ENCODE peak calls at places on chromosomes 16 and 17, in eight cellular contexts. G is ovary, Z is sigmoid colon, E is A549, R is GM12878, B is SK-N-SH, K is tibial nerve, U is esophagus muscularis mucosa. L is an unnamed sample.

GRCh38 chr17:83053779-83054451 is 25.5 kb upstream of the METRNL start:
- DNase-seq in G (peak; percentile 50), Z (peak; percentile 84), E (no peak), R (no peak), B (no peak), K (peak; percentile 25), U (no peak), L (no peak)

GRCh38 chr16:20430948-20431347 is 20.4 kb upstream of the ACSM2A start:
- DNase-seq in G (no peak), Z (no peak), E (no peak), R (no peak), B (no peak), K (no peak), U (no peak), L (no peak)

GRCh38 chr17:1485748-1486376 is 6.6 kb downstream of the MYO1C start:
- DNase-seq in G (peak; percentile 79), Z (peak; percentile 89), E (peak; percentile 74), R (no peak), B (peak; percentile 88), K (no peak), U (no peak), L (peak; percentile 88)

GRCh38 chr17:62626719-62627218 is 701 bp upstream of the MRC2 start:
- DNase-seq in G (peak; percentile 88), Z (peak; percentile 92), E (peak; percentile 81), R (no peak), B (peak; percentile 88), K (peak; percentile 45), U (no peak), L (no peak)

GRCh38 chr17:79574108-79574507 is 36.7 kb downstream of the RBFOX3 start:
- DNase-seq in G (no peak), Z (peak; percentile 15), E (no peak), R (no peak), B (no peak), K (no peak), U (no peak), L (no peak)

GRCh38 chr17:47278561-47278960 is 24.9 kb downstream of the ITGB3 start:
- DNase-seq in G (no peak), Z (no peak), E (no peak), R (no peak), B (no peak), K (no peak), U (no peak), L (no peak)

GRCh38 chr16:67841198-67841815 is 813 bp upstream of the THAP11 start:
- DNase-seq in G (no peak), Z (no peak), E (no peak), R (no peak), B (no peak), K (no peak), U (no peak), L (no peak)

GRCh38 chr16:21160276-21160675 is 1.8 kb downstream of the LDAF1 start:
- DNase-seq in G (no peak), Z (no peak), E (no peak), R (no peak), B (no peak), K (no peak), U (no peak), L (no peak)

GRCh38 chr17:5584383-5584951 is at the start of gene NLRP1:
- DNase-seq in G (peak; percentile 71), Z (peak; percentile 92), E (peak; percentile 31), R (peak; percentile 84), B (peak; percentile 35), K (peak; percentile 77), U (peak; percentile 96), L (peak; percentile 96)

GRCh38 chr17:48552453-48553189 is 7.7 kb upstream of the HOXB2 start:
- DNase-seq in G (no peak), Z (peak; percentile 81), E (no peak), R (no peak), B (no peak), K (no peak), U (no peak), L (no peak)

GRCh38 chr17:39934324-39934723 is 6.8 kb downstream of the LRRC3C start:
- DNase-seq in G (no peak), Z (no peak), E (no peak), R (no peak), B (no peak), K (no peak), U (no peak), L (no peak)

GRCh38 chr17:17824780-17825614 is 11.8 kb downstream of the SREBF1 start:
- DNase-seq in G (peak; percentile 87), Z (peak; percentile 83), E (peak; percentile 53), R (no peak), B (no peak), K (no peak), U (no peak), L (no peak)

GRCh38 chr17:42247734-42248133 is 28.5 kb downstream of the STAT5B start:
- DNase-seq in G (no peak), Z (peak; percentile 66), E (peak; percentile 63), R (no peak), B (no peak), K (no peak), U (no peak), L (no peak)

GRCh38 chr17:54736573-54736972 is 164.1 kb upstream of the TOM1L1 start:
- DNase-seq in G (no peak), Z (no peak), E (no peak), R (no peak), B (no peak), K (no peak), U (no peak), L (no peak)

GRCh38 chr17:27288183-27288582 is 5.7 kb upstream of the WSB1 start:
- DNase-seq in G (no peak), Z (no peak), E (no peak), R (no peak), B (no peak), K (no peak), U (no peak), L (no peak)

GRCh38 chr17:42541041-42541833 is 5.2 kb downstream of the NAGLU start:
- DNase-seq in G (no peak), Z (no peak), E (no peak), R (no peak), B (no peak), K (no peak), U (no peak), L (no peak)

GRCh38 chr17:28493467-28493866 is 12.7 kb upstream of the FOXN1 start:
- DNase-seq in G (no peak), Z (no peak), E (no peak), R (no peak), B (no peak), K (no peak), U (no peak), L (no peak)

DNA sequence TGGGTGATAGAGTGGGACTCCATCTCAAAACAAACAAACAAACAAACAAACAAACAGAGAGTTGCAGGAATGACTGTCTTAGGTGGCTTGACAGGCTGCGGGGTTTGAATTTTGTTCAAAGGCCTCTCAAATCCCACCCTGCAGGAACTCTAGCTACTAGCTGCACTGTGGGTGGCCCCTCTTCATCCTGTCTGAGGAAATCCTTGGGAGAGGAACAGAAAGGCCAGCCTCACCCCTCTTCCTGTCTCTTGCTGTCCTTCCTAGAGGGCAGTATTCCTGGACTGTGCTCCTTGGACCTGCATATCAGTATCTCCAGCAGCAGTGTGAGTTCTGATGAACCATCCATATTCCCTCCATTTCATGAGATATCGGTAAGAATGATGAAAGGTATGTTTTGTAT is 2.0 kb upstream of the CCDC92B start:
- DNase-seq in G (no peak), Z (no peak), E (peak; percentile 34), R (no peak), B (no peak), K (no peak), U (no peak), L (no peak)
- TF ChIP-seq EP300 in G (no peak), Z (no peak), E (no peak), R (no peak), B (no peak), K (no peak), U (no peak), L (no peak)

GRCh38 chr16:57765160-57765728 is 29.7 kb downstream of the KATNB1 start:
- DNase-seq in G (no peak), Z (no peak), E (no peak), R (no peak), B (no peak), K (no peak), U (no peak), L (no peak)

GRCh38 chr16:57762365-57763289 is 27.1 kb downstream of the KATNB1 start:
- DNase-seq in G (no peak), Z (no peak), E (no peak), R (no peak), B (no peak), K (no peak), U (no peak), L (no peak)

GRCh38 chr16:57763290-57764005 is 27.9 kb downstream of the KATNB1 start:
- DNase-seq in G (no peak), Z (no peak), E (no peak), R (no peak), B (no peak), K (no peak), U (no peak), L (no peak)

GRCh38 chr16:57764006-57764340 is 28.4 kb downstream of the KATNB1 start:
- DNase-seq in G (no peak), Z (no peak), E (no peak), R (no peak), B (no peak), K (no peak), U (no peak), L (no peak)

DNA sequence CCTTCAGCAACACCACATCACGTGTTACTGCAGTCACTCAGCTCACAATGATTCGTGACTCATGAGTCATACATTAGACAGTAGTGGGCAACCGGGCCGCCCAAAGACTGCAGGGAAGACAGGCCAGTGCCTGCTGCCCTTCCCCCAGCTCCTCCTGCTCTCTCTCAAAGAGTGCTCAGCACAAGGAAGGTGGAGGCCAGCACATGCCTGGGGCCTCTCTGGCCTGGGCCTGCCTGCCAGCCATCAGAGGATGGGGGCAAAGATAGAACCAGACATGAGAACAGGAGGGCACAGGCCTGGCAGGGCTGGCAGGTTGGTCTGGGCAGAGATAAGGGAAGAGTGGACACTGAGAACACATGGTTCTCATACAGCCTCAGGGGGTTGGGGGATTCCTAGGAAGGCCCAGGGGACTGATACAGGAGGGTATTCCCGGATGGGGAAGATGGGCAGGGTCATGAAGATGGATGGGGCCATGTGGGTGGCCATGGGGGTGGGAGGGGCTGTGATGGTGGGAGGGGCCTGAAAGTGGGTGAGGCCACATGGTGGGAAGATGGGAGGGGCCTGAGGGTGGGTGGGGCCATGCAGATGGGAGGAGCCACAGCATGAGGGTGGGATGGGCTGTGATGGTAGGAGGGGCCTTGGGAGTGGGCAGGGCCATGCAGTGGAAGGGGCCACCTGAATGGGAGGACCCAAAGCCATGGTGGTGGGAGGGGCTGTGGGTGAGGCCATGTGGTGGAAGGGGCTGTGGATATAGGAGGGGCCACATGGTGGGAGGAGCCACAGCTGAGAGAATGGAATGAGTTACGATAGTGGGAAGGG is 29.0 kb downstream of the KATNB1 start:
- DNase-seq in G (no peak), Z (no peak), E (peak; percentile 98), R (peak; percentile 3), B (peak; percentile 93), K (no peak), U (no peak), L (no peak)
- TF ChIP-seq EP300 in G (no peak), Z (no peak), E (no peak), R (no peak), B (no peak), K (no peak), U (no peak), L (no peak)

GRCh38 chr16:57012353-57012752 is 23.0 kb downstream of the NLRC5 start:
- DNase-seq in G (no peak), Z (no peak), E (no peak), R (no peak), B (no peak), K (no peak), U (no peak), L (no peak)
- TF ChIP-seq EP300 in G (no peak), Z (no peak), E (no peak), R (no peak), B (no peak), K (no peak), U (no peak), L (no peak)

GRCh38 chr16:86196687-86197391 is 297.9 kb downstream of the IRF8 start:
- DNase-seq in G (no peak), Z (no peak), E (no peak), R (no peak), B (no peak), K (no peak), U (no peak), L (no peak)
- TF ChIP-seq EP300 in G (no peak), Z (no peak), E (no peak), R (no peak), B (no peak), K (no peak), U (no peak), L (no peak)

L was measured in suprapubic skin.